ENCODE peak calls at places on chromosomes 12 and 14, in nine cellular contexts. One of them, this sample, is unnamed.

GRCh38 chr14:58239259-58240210 is 5.1 kb upstream of the PSMA3 start:
- DNase-seq in H9: peak; percentile 56
- DNase-seq in posterior vena cava: peak; percentile 91
- DNase-seq in NCI-H226: peak; percentile 49
- DNase-seq in HTR-8/SVneo: peak; percentile 60
- DNase-seq in hippocampal formation: peak; percentile 75
- DNase-seq in iPS-NIHi11: peak; percentile 28
- DNase-seq in naive B cell: peak; percentile 82
- DNase-seq in CD8-positive, alpha-beta T cell: peak; percentile 76
- DNase-seq in this sample: peak; percentile 72

GRCh38 chr12:47282206-47282605 is 202.4 kb upstream of the AMIGO2 start:
- DNase-seq in hippocampal formation: no peak
- DNase-seq in HTR-8/SVneo: no peak
- DNase-seq in iPS-NIHi11: no peak
- DNase-seq in H9: no peak
- DNase-seq in naive B cell: no peak
- DNase-seq in CD8-positive, alpha-beta T cell: no peak
- DNase-seq in posterior vena cava: no peak
- DNase-seq in NCI-H226: peak; percentile 47
- DNase-seq in this sample: peak; percentile 77

GRCh38 chr12:122265433-122265832 is 861 bp downstream of the VPS33A start:
- DNase-seq in NCI-H226: no peak
- DNase-seq in posterior vena cava: no peak
- DNase-seq in CD8-positive, alpha-beta T cell: no peak
- DNase-seq in HTR-8/SVneo: no peak
- DNase-seq in H9: no peak
- DNase-seq in hippocampal formation: no peak
- DNase-seq in naive B cell: no peak
- DNase-seq in iPS-NIHi11: no peak
- DNase-seq in this sample: no peak

GRCh38 chr12:75692883-75693282 is 181.5 kb upstream of the KRR1 start:
- DNase-seq in iPS-NIHi11: no peak
- DNase-seq in CD8-positive, alpha-beta T cell: no peak
- DNase-seq in hippocampal formation: no peak
- DNase-seq in H9: no peak
- DNase-seq in naive B cell: no peak
- DNase-seq in posterior vena cava: no peak
- DNase-seq in NCI-H226: no peak
- DNase-seq in HTR-8/SVneo: no peak
- DNase-seq in this sample: peak; percentile 42

GRCh38 chr12:124479680-124480468 is 87.5 kb downstream of the NCOR2 start:
- DNase-seq in iPS-NIHi11: no peak
- DNase-seq in HTR-8/SVneo: no peak
- DNase-seq in H9: no peak
- DNase-seq in posterior vena cava: no peak
- DNase-seq in naive B cell: no peak
- DNase-seq in CD8-positive, alpha-beta T cell: no peak
- DNase-seq in NCI-H226: no peak
- DNase-seq in hippocampal formation: no peak
- DNase-seq in this sample: no peak

GRCh38 chr12:124397807-124398577 is 103.1 kb downstream of the RFLNA start:
- DNase-seq in naive B cell: no peak
- DNase-seq in CD8-positive, alpha-beta T cell: no peak
- DNase-seq in NCI-H226: no peak
- DNase-seq in posterior vena cava: no peak
- DNase-seq in iPS-NIHi11: no peak
- DNase-seq in H9: no peak
- DNase-seq in hippocampal formation: no peak
- DNase-seq in HTR-8/SVneo: no peak
- DNase-seq in this sample: peak; percentile 27

GRCh38 chr12:23950011-23950774 is 723 bp upstream of the SOX5 start:
- DNase-seq in H9: peak; percentile 38
- DNase-seq in naive B cell: no peak
- DNase-seq in hippocampal formation: no peak
- DNase-seq in HTR-8/SVneo: no peak
- DNase-seq in CD8-positive, alpha-beta T cell: no peak
- DNase-seq in iPS-NIHi11: peak; percentile 19
- DNase-seq in NCI-H226: no peak
- DNase-seq in posterior vena cava: no peak
- DNase-seq in this sample: no peak

GRCh38 chr14:71321556-71322315 is 414.5 kb downstream of the PCNX1 start:
- DNase-seq in NCI-H226: peak; percentile 65
- DNase-seq in iPS-NIHi11: peak; percentile 49
- DNase-seq in hippocampal formation: peak; percentile 13
- DNase-seq in naive B cell: no peak
- DNase-seq in posterior vena cava: no peak
- DNase-seq in CD8-positive, alpha-beta T cell: no peak
- DNase-seq in HTR-8/SVneo: peak; percentile 83
- DNase-seq in H9: peak; percentile 39
- DNase-seq in this sample: peak; percentile 73

GRCh38 chr14:58796201-58796600 is 158.4 kb downstream of the DACT1 start:
- DNase-seq in naive B cell: no peak
- DNase-seq in NCI-H226: no peak
- DNase-seq in CD8-positive, alpha-beta T cell: no peak
- DNase-seq in H9: no peak
- DNase-seq in posterior vena cava: no peak
- DNase-seq in HTR-8/SVneo: no peak
- DNase-seq in iPS-NIHi11: no peak
- DNase-seq in hippocampal formation: no peak
- DNase-seq in this sample: no peak

GRCh38 chr14:36333106-36333505 is 12.7 kb upstream of the MBIP start:
- DNase-seq in CD8-positive, alpha-beta T cell: no peak
- DNase-seq in iPS-NIHi11: no peak
- DNase-seq in naive B cell: no peak
- DNase-seq in H9: no peak
- DNase-seq in NCI-H226: no peak
- DNase-seq in hippocampal formation: no peak
- DNase-seq in HTR-8/SVneo: no peak
- DNase-seq in posterior vena cava: no peak
- DNase-seq in this sample: no peak

GRCh38 chr14:73245401-73246325 is 8.4 kb downstream of the PAPLN start:
- DNase-seq in CD8-positive, alpha-beta T cell: peak; percentile 25
- DNase-seq in posterior vena cava: peak; percentile 87
- DNase-seq in HTR-8/SVneo: peak; percentile 84
- DNase-seq in NCI-H226: no peak
- DNase-seq in naive B cell: peak; percentile 81
- DNase-seq in iPS-NIHi11: peak; percentile 82
- DNase-seq in hippocampal formation: no peak
- DNase-seq in H9: peak; percentile 71
- DNase-seq in this sample: peak; percentile 50

GRCh38 chr12:75996907-75997447 is 34.6 kb downstream of the PHLDA1 start:
- DNase-seq in iPS-NIHi11: no peak
- DNase-seq in NCI-H226: peak; percentile 79
- DNase-seq in naive B cell: no peak
- DNase-seq in CD8-positive, alpha-beta T cell: no peak
- DNase-seq in posterior vena cava: no peak
- DNase-seq in H9: no peak
- DNase-seq in HTR-8/SVneo: no peak
- DNase-seq in hippocampal formation: no peak
- DNase-seq in this sample: peak; percentile 53

GRCh38 chr14:22980672-22981089 is 1.7 kb downstream of the AJUBA start:
- DNase-seq in HTR-8/SVneo: peak; percentile 51
- DNase-seq in CD8-positive, alpha-beta T cell: no peak
- DNase-seq in NCI-H226: peak; percentile 83
- DNase-seq in hippocampal formation: no peak
- DNase-seq in iPS-NIHi11: peak; percentile 86
- DNase-seq in naive B cell: no peak
- DNase-seq in H9: peak; percentile 60
- DNase-seq in posterior vena cava: no peak
- DNase-seq in this sample: peak; percentile 72

GRCh38 chr12:29889737-29890136 is 106.0 kb upstream of the TMTC1 start:
- DNase-seq in NCI-H226: peak; percentile 19
- DNase-seq in H9: peak; percentile 83
- DNase-seq in CD8-positive, alpha-beta T cell: no peak
- DNase-seq in posterior vena cava: no peak
- DNase-seq in HTR-8/SVneo: no peak
- DNase-seq in naive B cell: no peak
- DNase-seq in hippocampal formation: no peak
- DNase-seq in iPS-NIHi11: peak; percentile 54
- DNase-seq in this sample: peak; percentile 1

GRCh38 chr14:29463727-29464370 is 463.8 kb downstream of the PRKD1 start:
- DNase-seq in iPS-NIHi11: no peak
- DNase-seq in naive B cell: no peak
- DNase-seq in NCI-H226: no peak
- DNase-seq in HTR-8/SVneo: no peak
- DNase-seq in H9: no peak
- DNase-seq in hippocampal formation: no peak
- DNase-seq in CD8-positive, alpha-beta T cell: no peak
- DNase-seq in posterior vena cava: no peak
- DNase-seq in this sample: peak; percentile 28

GRCh38 chr12:27539191-27539631 is 15.2 kb downstream of the PPFIBP1 start:
- DNase-seq in naive B cell: no peak
- DNase-seq in H9: no peak
- DNase-seq in NCI-H226: no peak
- DNase-seq in posterior vena cava: no peak
- DNase-seq in CD8-positive, alpha-beta T cell: no peak
- DNase-seq in hippocampal formation: no peak
- DNase-seq in HTR-8/SVneo: no peak
- DNase-seq in iPS-NIHi11: no peak
- DNase-seq in this sample: peak; percentile 72

GRCh38 chr12:32975122-32975521 is 78.5 kb upstream of the PKP2 start:
- DNase-seq in HTR-8/SVneo: no peak
- DNase-seq in naive B cell: no peak
- DNase-seq in NCI-H226: no peak
- DNase-seq in iPS-NIHi11: no peak
- DNase-seq in CD8-positive, alpha-beta T cell: no peak
- DNase-seq in posterior vena cava: no peak
- DNase-seq in H9: no peak
- DNase-seq in hippocampal formation: no peak
- DNase-seq in this sample: no peak

GRCh38 chr12:113278631-113279030 is 56.3 kb downstream of the SLC8B1 start:
- DNase-seq in H9: no peak
- DNase-seq in NCI-H226: no peak
- DNase-seq in hippocampal formation: no peak
- DNase-seq in HTR-8/SVneo: no peak
- DNase-seq in CD8-positive, alpha-beta T cell: no peak
- DNase-seq in iPS-NIHi11: peak; percentile 1
- DNase-seq in naive B cell: no peak
- DNase-seq in posterior vena cava: peak; percentile 43
- DNase-seq in this sample: no peak